ENCODE peak calls at places on chromosomes 1 and 21, in four cellular contexts. L, F, H and I are unnamed samples.
A peak's percentile ranks its signal among the peaks of the same experiment; 100 is the strongest.

GRCh38 chr1:112457241-112457640 is 51.5 kb upstream of the WNT2B start:
- DNase-seq in F (no peak), L (no peak), H (no peak), I (no peak)

GRCh38 chr21:28509031-28509430 is 483.6 kb downstream of the LTN1 start:
- DNase-seq in F (peak; percentile 20), H (no peak), L (no peak), I (no peak)

GRCh38 chr1:181187596-181188126 is 99.2 kb downstream of the IER5 start:
- DNase-seq in F (no peak), H (no peak), L (no peak), I (no peak)

GRCh38 chr1:51284487-51284954 is 45.8 kb downstream of the TTC39A start:
- DNase-seq in H (no peak), L (no peak), F (no peak), I (no peak)

GRCh38 chr1:159914252-159915018 is 10.9 kb downstream of the TAGLN2 start:
- DNase-seq in H (no peak), F (no peak), L (no peak), I (no peak)

GRCh38 chr1:109760581-109761226 is 3.0 kb downstream of the EPS8L3 start:
- DNase-seq in L (no peak), F (no peak), H (no peak), I (peak; percentile 70)

GRCh38 chr1:230120949-230121381 is 53.9 kb downstream of the GALNT2 start:
- DNase-seq in F (peak; percentile 44), H (no peak), L (no peak), I (no peak)

GRCh38 chr1:62723841-62724240 is 35.7 kb upstream of the DOCK7 start:
- DNase-seq in F (no peak), L (no peak), H (no peak), I (no peak)

GRCh38 chr1:143611159-143611558 is 360.6 kb downstream of the FAM72C start:
- DNase-seq in F (peak; percentile 1), L (no peak), H (no peak), I (no peak)

GRCh38 chr1:147892731-147893214 is 9.8 kb upstream of the GJA8 start:
- DNase-seq in L (no peak), F (peak; percentile 61), H (peak; percentile 4), I (peak; percentile 91)

GRCh38 chr1:17119076-17119743 is at the start of gene PADI2:
- DNase-seq in F (peak; percentile 29), L (peak; percentile 66), H (peak; percentile 22), I (peak; percentile 95)

GRCh38 chr1:162497104-162497722 is 405 bp upstream of the UHMK1 start:
- DNase-seq in H (no peak), F (no peak), L (no peak), I (no peak)

GRCh38 chr1:44436401-44437394 is 31.6 kb downstream of the RNF220 start:
- DNase-seq in L (no peak), H (no peak), F (no peak), I (no peak)

GRCh38 chr1:9181990-9182783 is 52.4 kb upstream of the H6PD start:
- DNase-seq in L (no peak), F (peak; percentile 60), H (no peak), I (no peak)

GRCh38 chr1:227429447-227430359 is 111.4 kb upstream of the CDC42BPA start:
- DNase-seq in L (no peak), H (no peak), F (peak; percentile 86), I (no peak)

GRCh38 chr1:245465666-245466065 is 310.9 kb downstream of the KIF26B start:
- DNase-seq in F (no peak), L (no peak), H (no peak), I (peak; percentile 74)

GRCh38 chr1:53348491-53349368 is 20.9 kb upstream of the LRP8 start:
- DNase-seq in F (no peak), H (no peak), L (no peak), I (no peak)

GRCh38 chr1:19198820-19199219 is 11.2 kb downstream of the UBR4 start:
- DNase-seq in H (no peak), L (no peak), F (no peak), I (no peak)

GRCh38 chr1:17581389-17582123 is 42.1 kb downstream of the ARHGEF10L start:
- DNase-seq in H (no peak), L (no peak), F (no peak), I (no peak)

GRCh38 chr1:11684070-11684469 is 3.1 kb upstream of the MAD2L2 start:
- DNase-seq in H (no peak), L (no peak), F (no peak), I (no peak)

GRCh38 chr1:204723131-204723787 is 37.7 kb upstream of the LRRN2 start:
- DNase-seq in H (no peak), L (peak; percentile 36), F (no peak), I (peak; percentile 92)

GRCh38 chr1:53868565-53868964 is 21.0 kb downstream of the YIPF1 start:
- DNase-seq in L (no peak), F (no peak), H (no peak), I (no peak)

GRCh38 chr1:221532071-221532755 is 209.7 kb downstream of the DUSP10 start:
- DNase-seq in F (peak; percentile 19), L (no peak), H (no peak), I (no peak)

GRCh38 chr1:98669355-98670296 is 8.1 kb downstream of the SNX7 start:
- DNase-seq in F (no peak), L (no peak), H (no peak), I (no peak)

GRCh38 chr1:210246447-210246846 is 13.9 kb downstream of the SERTAD4 start:
- DNase-seq in F (peak; percentile 56), L (no peak), H (no peak), I (no peak)

GRCh38 chr1:164805399-164805798 is 246.4 kb downstream of the PBX1 start:
- DNase-seq in H (no peak), L (no peak), F (peak; percentile 30), I (no peak)

GRCh38 chr1:35845766-35846165 is 37.2 kb upstream of the AGO1 start:
- DNase-seq in F (no peak), H (no peak), L (no peak), I (no peak)

GRCh38 chr1:153934746-153935145 is 11.8 kb downstream of the DENND4B start:
- DNase-seq in F (no peak), L (no peak), H (no peak), I (no peak)

GRCh38 chr1:96763514-96763913 is 41.9 kb downstream of the PTBP2 start:
- DNase-seq in F (no peak), H (no peak), L (no peak), I (no peak)

GRCh38 chr1:24903560-24903954 is 26.5 kb downstream of the RUNX3 start:
- DNase-seq in H (no peak), L (no peak), F (no peak), I (no peak)